ENCODE peak calls at places on chromosome 1, in five cellular contexts. X is HFF-Myc, I is skeletal muscle cell, A is GM04504, P is iPS-NIHi11. S is an unnamed sample.

GRCh38 chr1:27599605-27600499 is 4.1 kb downstream of the AHDC1 start:
- DNase-seq in X (no peak), I (no peak), A (no peak), P (no peak), S (no peak)

GRCh38 chr1:15558516-15558915 is 26.3 kb downstream of the AGMAT start:
- DNase-seq in X (no peak), I (no peak), A (no peak), P (no peak), S (no peak)

GRCh38 chr1:53959664-53960250 is 13.6 kb downstream of the LRRC42 start:
- DNase-seq in X (no peak), I (no peak), A (no peak), P (peak; percentile 53), S (no peak)

GRCh38 chr1:116950497-116951174 is 40.9 kb downstream of the PTGFRN start:
- DNase-seq in X (no peak), I (no peak), A (no peak), P (no peak), S (no peak)

GRCh38 chr1:226806988-226807387 is 63.4 kb upstream of the PSEN2 start:
- DNase-seq in X (no peak), I (no peak), A (no peak), P (peak; percentile 30), S (no peak)

GRCh38 chr1:79043506-79043905 is 37.0 kb upstream of the ADGRL4 start:
- DNase-seq in X (no peak), I (peak; percentile 28), A (no peak), P (no peak), S (no peak)

GRCh38 chr1:94622757-94623156 is 81.2 kb upstream of the F3 start:
- DNase-seq in X (no peak), I (no peak), A (no peak), P (peak; percentile 39), S (no peak)

GRCh38 chr1:150053911-150054310 is 13.7 kb upstream of the VPS45 start:
- DNase-seq in X (no peak), I (no peak), A (no peak), P (no peak), S (no peak)

GRCh38 chr1:183234660-183235476 is 48.8 kb downstream of the LAMC2 start:
- DNase-seq in X (peak; percentile 89), I (peak; percentile 96), A (peak; percentile 94), P (peak; percentile 79), S (no peak)

S was measured in NCI-H748 treated with DMSO at 0.1 percent for 48 hours.